ENCODE peak calls at places on chromosomes 5 and 9, in seven cellular contexts. I, K, V, C, M, Q and T are unnamed samples.

GRCh38 chr5:145509336-145510150 is 325.6 kb downstream of the PRELID2 start:
- DNase-seq in K (peak), I (no peak), C (no peak), Q (no peak), M (no peak), V (no peak), T (peak)

GRCh38 chr5:98735806-98736507 is 37.5 kb upstream of the RGMB start:
- DNase-seq in C (no peak), K (peak), V (no peak), M (no peak), Q (no peak), I (no peak), T (peak)

GRCh38 chr9:2859776-2860379 is 16.0 kb upstream of the PUM3 start:
- DNase-seq in V (peak), I (peak), C (peak), Q (peak), M (peak), K (peak), T (peak)

GRCh38 chr9:29830815-29831214 is 2257.5 kb upstream of the C9orf72 start:
- DNase-seq in Q (no peak), V (no peak), C (peak), M (peak), I (peak), K (no peak), T (peak)

GRCh38 chr5:64800926-64801325 is 32.2 kb downstream of the CWC27 start:
- DNase-seq in V (no peak), I (no peak), M (no peak), Q (no peak), C (no peak), K (no peak), T (no peak)

GRCh38 chr9:35490155-35490909 is 421 bp downstream of the RUSC2 start:
- DNase-seq in Q (peak), I (peak), K (no peak), C (peak), M (no peak), V (peak), T (no peak)

GRCh38 chr5:143405063-143405746 is 1.7 kb upstream of the NR3C1 start:
- DNase-seq in Q (peak), M (peak), K (peak), V (peak), I (peak), C (peak), T (peak)

GRCh38 chr5:150338546-150338945 is 19.0 kb upstream of the TCOF1 start:
- DNase-seq in C (no peak), K (no peak), M (no peak), V (no peak), Q (no peak), I (no peak), T (no peak)

GRCh38 chr9:133127340-133127981 is 6.4 kb upstream of the RALGDS start:
- DNase-seq in V (peak), K (no peak), C (no peak), M (no peak), I (no peak), Q (no peak), T (no peak)

GRCh38 chr5:147835386-147835798 is 3.9 kb upstream of the SPINK1 start:
- DNase-seq in C (no peak), K (no peak), Q (no peak), I (no peak), V (no peak), M (no peak), T (peak)

GRCh38 chr5:135018457-135018856 is 15.6 kb downstream of the PITX1 start:
- DNase-seq in I (no peak), M (no peak), Q (no peak), K (no peak), V (no peak), C (no peak), T (no peak)

GRCh38 chr5:82176115-82176514 is 102.0 kb downstream of the RPS23 start:
- DNase-seq in K (peak), C (no peak), I (no peak), V (no peak), M (no peak), Q (no peak), T (no peak)

GRCh38 chr5:97729938-97730337 is 546.9 kb upstream of the RIOK2 start:
- DNase-seq in V (no peak), Q (no peak), K (no peak), M (no peak), I (no peak), C (no peak), T (no peak)

DNA sequence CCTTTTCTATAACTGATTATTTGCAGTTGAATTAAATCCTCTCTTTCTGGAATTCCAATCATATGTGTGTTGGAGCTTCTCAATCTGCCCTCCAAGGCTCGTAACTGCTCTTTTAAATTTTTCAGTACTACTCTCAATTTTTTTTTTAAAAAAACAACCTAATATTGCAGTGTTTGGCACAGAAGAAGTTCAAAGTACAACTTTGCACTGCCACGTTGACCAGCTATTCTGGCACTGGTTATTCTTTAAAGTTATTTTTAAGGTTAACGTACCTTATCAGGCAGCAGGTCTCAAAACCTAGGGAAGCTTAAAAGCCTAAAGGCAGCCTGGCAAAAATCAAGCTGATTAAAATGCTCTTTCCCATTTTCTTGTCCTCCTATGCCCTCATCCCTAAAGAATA is 120.5 kb downstream of the GHR start:
- DNase-seq in Q (no peak), C (no peak), V (no peak), M (no peak), I (no peak), K (no peak), T (no peak)
- H4K8ac ChIP-seq in Q (no peak), C (no peak), V (no peak), M (no peak), I (no peak), K (no peak), T (no peak)

DNA sequence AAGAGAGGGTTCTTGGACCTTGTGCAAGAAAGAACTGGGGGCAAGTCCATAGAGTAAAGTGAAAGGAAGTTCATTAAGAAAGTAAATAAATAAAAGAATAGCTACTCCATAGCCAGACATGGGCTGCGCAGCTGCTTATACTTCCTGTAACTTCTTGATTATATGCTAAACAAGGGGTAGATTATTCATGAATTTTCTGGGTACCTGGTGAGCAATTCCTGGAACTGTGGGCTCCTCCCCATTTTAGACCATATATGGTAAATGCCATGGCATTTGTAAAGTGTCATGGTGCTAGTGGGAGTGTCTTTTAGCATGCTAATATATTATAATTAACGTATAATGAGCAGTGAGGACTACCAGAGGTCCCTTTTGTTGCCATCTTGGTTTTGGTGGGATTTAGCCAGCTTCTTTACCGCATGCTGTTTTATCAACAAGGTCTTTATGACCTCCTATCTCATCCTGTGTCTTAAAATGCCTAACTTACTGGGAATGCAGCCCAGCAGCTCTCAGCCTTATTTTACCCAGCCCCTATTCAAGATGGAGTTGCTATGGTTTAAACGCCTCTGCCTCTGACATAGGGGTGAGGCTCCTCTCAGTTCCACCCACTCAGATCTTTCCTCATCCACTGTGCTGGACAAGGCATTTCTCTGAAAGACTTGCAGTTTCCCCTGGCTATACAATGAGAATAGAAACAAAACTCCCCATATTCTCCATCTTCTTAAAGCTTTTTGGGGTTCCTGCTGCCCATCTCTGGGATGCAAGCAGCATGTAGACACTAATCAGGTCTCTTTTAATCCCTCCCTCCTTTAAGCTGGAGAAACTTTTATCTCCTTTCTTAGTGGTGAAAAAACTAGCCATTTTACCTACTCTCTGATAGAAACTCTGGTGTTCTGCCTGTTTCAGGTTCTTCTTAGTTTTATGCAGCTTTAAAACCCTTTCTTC is 91.2 kb downstream of the ARRDC3 start:
- DNase-seq in K (no peak), I (no peak), Q (no peak), M (no peak), V (peak), C (no peak), T (no peak)
- H4K8ac ChIP-seq in K (no peak), I (no peak), Q (no peak), M (no peak), V (no peak), C (no peak), T (no peak)

GRCh38 chr9:123418506-123418905 is 62.5 kb downstream of the CRB2 start:
- DNase-seq in C (no peak), V (no peak), K (no peak), I (no peak), Q (no peak), M (no peak), T (no peak)
- H4K8ac ChIP-seq in C (no peak), V (no peak), K (no peak), I (no peak), Q (peak), M (peak), T (no peak)

GRCh38 chr5:91288117-91288516 is 95.0 kb downstream of the ARRDC3 start:
- DNase-seq in Q (no peak), M (no peak), C (no peak), V (no peak), I (no peak), K (peak), T (peak)
- H4K8ac ChIP-seq in Q (no peak), M (no peak), C (no peak), V (no peak), I (no peak), K (no peak), T (no peak)

DNA sequence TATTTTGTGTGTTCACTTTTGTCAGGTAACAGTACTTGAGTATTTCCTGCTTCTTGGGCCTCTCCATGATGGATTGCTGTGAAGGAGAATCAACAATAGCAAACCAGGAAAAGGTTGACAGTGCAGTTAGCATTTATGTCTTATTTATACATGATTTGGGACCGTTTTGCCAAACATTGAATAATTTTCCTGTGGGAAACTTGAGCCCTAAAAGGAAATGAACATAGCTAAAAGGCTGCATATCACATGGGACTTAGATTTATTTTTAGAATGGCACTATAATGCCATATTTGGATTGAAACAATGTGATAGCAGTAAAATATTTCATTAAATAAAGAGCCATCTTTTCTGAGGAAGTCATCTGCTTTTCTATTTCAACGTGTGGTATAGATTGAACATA is 15.3 kb downstream of the GPR21 start:
- DNase-seq in Q (no peak), K (peak), M (no peak), V (no peak), I (no peak), C (no peak), T (no peak)
- H4K8ac ChIP-seq in Q (no peak), K (peak), M (no peak), V (no peak), I (no peak), C (no peak), T (no peak)

DNA sequence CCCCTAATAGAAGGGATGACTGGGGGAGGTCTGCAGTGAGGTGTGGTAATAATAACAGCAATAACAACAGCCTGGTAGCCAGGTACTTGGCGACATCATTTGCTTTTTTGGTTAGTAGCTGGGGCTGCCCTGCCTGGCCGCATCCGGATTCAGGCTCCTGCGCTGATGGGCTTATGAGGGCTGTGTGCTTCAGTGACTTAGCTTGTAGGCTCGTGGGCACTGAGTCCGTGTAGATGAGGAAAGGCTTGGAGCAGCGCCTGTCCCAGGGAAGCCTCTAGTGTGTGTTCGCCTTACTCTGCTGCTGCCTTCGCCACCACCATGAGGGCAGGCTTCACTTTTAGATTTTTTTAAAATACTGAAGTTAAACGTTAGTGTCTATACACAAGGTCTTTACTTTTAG is 4.5 kb downstream of the NDUFS6 start:
- DNase-seq in I (no peak), Q (no peak), C (no peak), V (no peak), K (no peak), M (no peak), T (no peak)
- H4K8ac ChIP-seq in I (no peak), Q (no peak), C (no peak), V (no peak), K (no peak), M (no peak), T (no peak)

DNA sequence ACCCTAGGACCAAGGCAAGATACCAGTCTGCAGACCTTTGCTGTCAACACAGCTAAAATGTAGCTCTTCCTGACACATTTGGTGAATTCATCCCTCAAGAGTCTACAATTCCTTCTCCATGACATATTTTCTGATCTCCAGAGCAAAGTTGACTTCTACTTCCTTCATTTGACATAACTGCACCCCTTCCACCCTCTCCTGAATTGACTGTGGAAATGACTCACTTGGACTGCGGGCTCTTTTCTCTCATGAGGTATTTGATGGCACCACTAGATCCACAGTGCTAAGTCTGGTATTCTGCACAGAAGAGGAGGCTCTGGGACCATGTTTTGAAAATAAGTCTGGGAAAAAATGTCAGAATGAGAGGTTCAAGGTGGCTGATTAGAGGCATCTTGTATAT is 338.4 kb upstream of the TRPC7 start:
- DNase-seq in Q (no peak), C (no peak), V (peak), K (no peak), I (no peak), M (no peak), T (peak)
- H4K8ac ChIP-seq in Q (no peak), C (no peak), V (no peak), K (no peak), I (no peak), M (no peak), T (no peak)

DNA sequence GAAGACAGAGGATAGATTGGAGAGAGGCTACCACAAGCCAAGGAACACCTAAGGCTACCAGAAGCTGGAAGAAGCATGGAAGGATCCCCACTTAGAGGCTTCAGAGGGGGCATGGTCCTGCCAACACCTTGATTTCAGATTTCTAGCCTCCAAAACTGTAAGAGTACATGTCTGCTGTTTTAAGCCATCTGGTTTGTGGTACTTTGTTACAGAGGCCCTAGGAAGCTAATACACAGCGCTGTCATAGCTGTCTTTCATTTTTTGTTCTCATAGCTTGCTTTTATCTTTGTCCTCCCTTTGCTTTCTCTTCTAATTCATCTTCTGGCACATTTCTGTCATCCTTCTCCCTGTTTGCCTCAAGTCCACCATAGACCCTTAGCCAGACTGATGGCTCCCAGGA is 104.5 kb downstream of the ATP10B start:
- DNase-seq in M (no peak), V (no peak), I (no peak), C (no peak), Q (no peak), K (no peak), T (no peak)
- H4K8ac ChIP-seq in M (no peak), V (no peak), I (no peak), C (no peak), Q (no peak), K (no peak), T (no peak)